ENCODE peak calls at places on chromosomes 13 and 19, in six cellular contexts. Z, I, S, M, X and W are unnamed samples.

GRCh38 chr13:20287976-20288375 is 55.9 kb upstream of the GJB6 start:
- DNase-seq in Z (no peak), I (no peak), S (no peak), M (no peak), X (no peak), W (no peak)

GRCh38 chr13:87680298-87680697 is 9.1 kb downstream of the SLITRK5 start:
- DNase-seq in Z (no peak), I (no peak), S (no peak), M (no peak), X (no peak), W (no peak)

GRCh38 chr13:111658150-111659100 is 338.0 kb downstream of the TEX29 start:
- DNase-seq in Z (no peak), I (no peak), S (no peak), M (no peak), X (no peak), W (no peak)

GRCh38 chr13:59790626-59791025 is 373.1 kb downstream of the DIAPH3 start:
- DNase-seq in Z (peak), I (no peak), S (no peak), M (no peak), X (no peak), W (no peak)

GRCh38 chr13:49652691-49653305 is 24.5 kb downstream of the ARL11 start:
- DNase-seq in Z (peak), I (no peak), S (no peak), M (no peak), X (no peak), W (peak)

GRCh38 chr13:39970177-39970846 is 314.9 kb downstream of the COG6 start:
- DNase-seq in Z (no peak), I (no peak), S (no peak), M (no peak), X (no peak), W (no peak)

GRCh38 chr13:51000058-51000457 is 90.5 kb downstream of the RNASEH2B start:
- DNase-seq in Z (peak), I (no peak), S (no peak), M (no peak), X (no peak), W (no peak)

GRCh38 chr19:35484637-35485036 is 5.6 kb downstream of the KRTDAP start:
- DNase-seq in Z (no peak), I (peak), S (no peak), M (no peak), X (no peak), W (no peak)

GRCh38 chr19:5078179-5078578 is 109.3 kb downstream of the KDM4B start:
- DNase-seq in Z (no peak), I (no peak), S (no peak), M (no peak), X (peak), W (no peak)

GRCh38 chr19:49871349-49871985 is 4.1 kb upstream of the PNKP start:
- DNase-seq in Z (peak), I (no peak), S (peak), M (no peak), X (no peak), W (no peak)

GRCh38 chr19:41998246-41999020 is 4.4 kb upstream of the ATP1A3 start:
- DNase-seq in Z (peak), I (no peak), S (peak), M (no peak), X (peak), W (peak)

GRCh38 chr19:5974721-5975387 is 3.1 kb downstream of the RANBP3 start:
- DNase-seq in Z (peak), I (peak), S (no peak), M (no peak), X (peak), W (peak)